ENCODE peak calls at places on chromosome 5, in seven cellular contexts. X, B, K, Z, V, H and F are unnamed samples.

GRCh38 chr5:79378510-79379186 is 135.3 kb downstream of the HOMER1 start:
- DNase-seq in Z (no peak), H (no peak), V (no peak), K (no peak), B (no peak), X (no peak), F (no peak)

GRCh38 chr5:106152569-106152968 is 1518.2 kb downstream of the EFNA5 start:
- DNase-seq in K (no peak), V (no peak), X (no peak), H (no peak), Z (no peak), B (no peak), F (no peak)

GRCh38 chr5:132334812-132335211 is 34.7 kb upstream of the SLC22A5 start:
- DNase-seq in V (no peak), Z (no peak), H (no peak), B (peak), K (no peak), X (no peak), F (peak)

GRCh38 chr5:141330299-141331080 is at the start of gene PCDHGA1:
- DNase-seq in Z (peak), V (no peak), K (no peak), B (peak), H (peak), X (no peak), F (peak)

GRCh38 chr5:90548069-90548593 is 10.5 kb upstream of the ADGRV1 start:
- DNase-seq in B (no peak), H (peak), X (no peak), Z (no peak), K (peak), V (no peak), F (no peak)

GRCh38 chr5:39072915-39073758 is 1.1 kb downstream of the RICTOR start:
- DNase-seq in Z (peak), V (no peak), B (peak), H (peak), X (no peak), K (peak), F (peak)

GRCh38 chr5:79695501-79695900 is 5.9 kb downstream of the CMYA5 start:
- DNase-seq in K (no peak), Z (no peak), X (no peak), H (no peak), V (no peak), B (no peak), F (no peak)

GRCh38 chr5:93189707-93190120 is 391.3 kb downstream of the NR2F1-AS1 start:
- DNase-seq in B (peak), V (peak), H (peak), Z (peak), X (no peak), K (no peak), F (peak)

GRCh38 chr5:115452791-115453190 is 91.8 kb downstream of the FEM1C start:
- DNase-seq in V (no peak), H (no peak), B (no peak), Z (peak), K (no peak), X (no peak), F (peak)

GRCh38 chr5:1110930-1111726 is 735 bp downstream of the SLC12A7 start:
- DNase-seq in V (no peak), B (peak), X (peak), Z (peak), H (no peak), K (peak), F (no peak)

GRCh38 chr5:172170251-172170701 is 17.7 kb downstream of the STK10 start:
- DNase-seq in B (no peak), Z (no peak), V (no peak), X (no peak), K (no peak), H (no peak), F (no peak)

GRCh38 chr5:157115502-157115901 is 6.7 kb upstream of the HAVCR2 start:
- DNase-seq in Z (no peak), X (no peak), V (no peak), K (no peak), B (no peak), H (no peak), F (no peak)

GRCh38 chr5:1782385-1783213 is 17.0 kb downstream of the MRPL36 start:
- DNase-seq in K (no peak), H (no peak), B (no peak), X (no peak), V (no peak), Z (no peak), F (no peak)

GRCh38 chr5:142426129-142426641 is 101.4 kb upstream of the SPRY4 start:
- DNase-seq in V (no peak), B (peak), Z (no peak), K (no peak), X (no peak), H (peak), F (no peak)

GRCh38 chr5:30994170-30994569 is 199.3 kb upstream of the CDH6 start:
- DNase-seq in X (no peak), B (no peak), H (no peak), V (no peak), K (no peak), Z (no peak), F (no peak)

GRCh38 chr5:179763215-179763945 is 30.4 kb upstream of the LTC4S start:
- DNase-seq in X (peak), H (peak), V (peak), Z (peak), K (no peak), B (peak), F (peak)

GRCh38 chr5:66529704-66530103 is 66.5 kb upstream of the MAST4 start:
- DNase-seq in Z (no peak), X (no peak), B (no peak), H (no peak), V (no peak), K (no peak), F (no peak)

GRCh38 chr5:150301170-150301505 is 1.6 kb downstream of the ARSI start:
- DNase-seq in K (no peak), Z (peak), V (no peak), B (peak), H (no peak), X (no peak), F (no peak)

GRCh38 chr5:62296998-62297397 is 9.0 kb upstream of the KIF2A start:
- DNase-seq in K (no peak), V (no peak), H (no peak), Z (no peak), B (no peak), X (no peak), F (no peak)

GRCh38 chr5:72951850-72952468 is 3.9 kb upstream of the FCHO2 start:
- DNase-seq in H (peak), K (no peak), X (no peak), Z (peak), V (no peak), B (peak), F (peak)

GRCh38 chr5:149760700-149761187 is 30.6 kb downstream of the PPARGC1B start:
- DNase-seq in Z (no peak), B (no peak), K (peak), H (no peak), X (no peak), V (no peak), F (no peak)

GRCh38 chr5:38670878-38671277 is 114.4 kb upstream of the LIFR start:
- DNase-seq in V (no peak), Z (peak), H (no peak), B (peak), X (no peak), K (no peak), F (peak)

GRCh38 chr5:139787568-139788293 is 7.9 kb upstream of the PSD2 start:
- DNase-seq in V (peak), B (peak), X (peak), Z (peak), K (peak), H (peak), F (peak)

GRCh38 chr5:121968910-121969607 is 7.3 kb downstream of the SRFBP1 start:
- DNase-seq in Z (peak), H (peak), K (no peak), V (peak), X (no peak), B (peak), F (peak)

GRCh38 chr5:24141046-24141445 is 503.7 kb downstream of the CDH10 start:
- DNase-seq in X (no peak), K (no peak), H (no peak), Z (peak), V (no peak), B (peak), F (no peak)

GRCh38 chr5:157121709-157122108 is 12.9 kb upstream of the HAVCR2 start:
- DNase-seq in V (no peak), B (no peak), K (no peak), H (no peak), Z (no peak), X (no peak), F (no peak)

GRCh38 chr5:76403963-76404693 is 1.0 kb downstream of the IQGAP2 start:
- DNase-seq in Z (no peak), V (no peak), H (no peak), B (no peak), K (no peak), X (no peak), F (peak)

GRCh38 chr5:136814621-136815378 is 449.5 kb upstream of the TRPC7 start:
- DNase-seq in Z (peak), H (no peak), V (no peak), B (no peak), X (no peak), K (no peak), F (peak)

GRCh38 chr5:132496631-132497487 is 6.3 kb upstream of the IRF1 start:
- DNase-seq in Z (peak), K (peak), X (peak), V (peak), H (peak), B (peak), F (peak)

GRCh38 chr5:56751914-56752313 is 63.4 kb upstream of the MAP3K1 start:
- DNase-seq in Z (no peak), K (no peak), B (no peak), X (no peak), H (no peak), V (no peak), F (no peak)

GRCh38 chr5:66440202-66440680 is 156.0 kb upstream of the MAST4 start:
- DNase-seq in X (no peak), V (no peak), B (peak), Z (peak), K (no peak), H (peak), F (peak)

GRCh38 chr5:82808960-82809359 is 268.2 kb downstream of the TMEM167A start:
- DNase-seq in H (peak), X (no peak), B (peak), V (no peak), K (no peak), Z (peak), F (peak)

GRCh38 chr5:128566170-128566569 is 28.1 kb upstream of the FBN2 start:
- DNase-seq in H (no peak), K (no peak), V (no peak), Z (no peak), B (no peak), X (no peak), F (no peak)

GRCh38 chr5:148202531-148203092 is at the start of gene SPINK6:
- DNase-seq in V (no peak), H (no peak), B (no peak), K (no peak), Z (no peak), X (no peak), F (no peak)

GRCh38 chr5:60365001-60365400 is 335.0 kb downstream of the DEPDC1B start:
- DNase-seq in V (no peak), H (no peak), B (no peak), X (no peak), Z (no peak), K (no peak), F (no peak)

GRCh38 chr5:68661237-68661636 is 432.6 kb upstream of the SLC30A5 start:
- DNase-seq in K (no peak), X (no peak), V (no peak), Z (peak), B (peak), H (peak), F (peak)

GRCh38 chr5:138489705-138490104 is 24.4 kb downstream of the EGR1 start:
- DNase-seq in H (no peak), Z (peak), B (no peak), K (no peak), V (no peak), X (peak), F (peak)

GRCh38 chr5:141618030-141618803 is 583 bp downstream of the DIAPH1 start:
- DNase-seq in V (no peak), Z (peak), H (no peak), K (peak), X (peak), B (no peak), F (peak)

GRCh38 chr5:167339205-167339604 is 952.2 kb upstream of the WWC1 start:
- DNase-seq in K (no peak), X (no peak), V (no peak), B (no peak), H (no peak), Z (no peak), F (no peak)

GRCh38 chr5:155728146-155728856 is 598.7 kb upstream of the SGCD start:
- DNase-seq in B (peak), K (peak), V (no peak), Z (peak), H (peak), X (peak), F (peak)
- H3K4me3 ChIP-seq in B (no peak), K (peak), V (no peak), Z (peak), H (no peak), X (peak), F (no peak)

DNA sequence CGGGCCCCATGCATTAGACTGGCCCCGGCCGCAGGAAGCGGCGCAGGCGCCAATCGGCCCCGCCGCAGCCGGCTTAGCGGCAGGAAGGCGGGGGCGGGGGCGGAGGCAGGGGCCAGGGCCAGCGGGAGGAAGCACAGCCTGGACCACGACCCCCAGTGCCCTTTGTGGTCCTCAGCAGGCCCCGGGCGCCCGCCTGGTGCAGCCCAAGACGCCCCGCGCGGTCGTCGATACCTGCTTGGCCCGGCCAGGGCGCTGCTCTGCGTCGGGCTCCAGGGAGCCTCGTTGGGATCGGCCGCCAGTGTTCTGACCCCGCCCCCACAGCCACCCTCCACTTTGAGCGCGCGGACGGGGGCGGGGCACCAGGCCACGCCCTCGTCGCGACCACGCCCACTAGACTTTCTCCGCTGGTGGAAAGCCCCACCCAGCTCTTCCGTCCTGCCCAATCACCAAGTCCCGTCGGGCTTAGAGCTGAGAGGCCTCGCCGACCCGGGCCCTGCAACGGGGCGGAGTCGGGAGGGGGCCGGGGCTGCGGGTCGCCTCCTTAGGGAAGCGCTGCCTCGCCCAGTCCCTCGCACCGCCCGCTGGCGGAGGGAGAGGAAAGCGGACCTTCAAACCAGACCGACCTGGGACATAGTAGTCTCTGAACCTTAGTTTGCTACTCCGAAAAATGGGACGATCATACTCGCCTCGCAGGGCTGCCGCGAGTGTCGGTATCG is at the start of gene PDLIM7:
- DNase-seq in Z (peak), V (peak), X (peak), B (peak), H (peak), K (peak), F (peak)
- H3K4me3 ChIP-seq in Z (peak), V (peak), X (peak), B (peak), H (peak), K (peak), F (peak)

GRCh38 chr5:16508730-16509531 is 43.3 kb upstream of the ZNF622 start:
- DNase-seq in B (no peak), V (no peak), X (no peak), Z (no peak), H (no peak), K (peak), F (no peak)

GRCh38 chr5:16505904-16506303 is 40.3 kb upstream of the ZNF622 start:
- DNase-seq in K (no peak), V (no peak), Z (no peak), H (no peak), X (no peak), B (no peak), F (no peak)

GRCh38 chr5:16505140-16505891 is 39.7 kb upstream of the ZNF622 start:
- DNase-seq in K (no peak), Z (no peak), V (no peak), H (no peak), X (no peak), B (no peak), F (no peak)

GRCh38 chr5:16510123-16510522 is 44.5 kb upstream of the ZNF622 start:
- DNase-seq in V (no peak), H (no peak), Z (no peak), B (no peak), X (no peak), K (no peak), F (no peak)

DNA sequence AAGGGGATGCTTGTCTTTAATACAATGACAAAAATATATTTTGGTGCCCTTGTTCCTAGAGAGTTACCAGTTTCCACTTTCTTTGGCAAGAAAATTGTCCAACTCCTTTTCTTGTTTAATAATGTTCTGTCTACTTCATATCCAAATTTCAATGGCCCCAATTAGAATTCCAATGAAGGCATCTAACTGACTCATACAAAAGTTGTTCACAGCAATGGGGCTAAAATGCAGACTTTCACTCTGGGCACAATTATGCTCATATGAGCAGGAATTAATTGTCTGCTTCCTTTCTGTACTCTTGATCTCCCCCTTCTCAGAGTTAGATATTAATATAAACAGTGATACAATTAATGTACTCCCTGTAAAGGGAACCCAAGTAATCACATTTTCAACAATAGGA is 42.1 kb upstream of the ZNF622 start:
- DNase-seq in V (no peak), Z (no peak), K (no peak), H (no peak), B (no peak), X (no peak), F (no peak)
- H3K4me3 ChIP-seq in V (no peak), Z (peak), K (peak), H (no peak), B (no peak), X (no peak), F (no peak)

DNA sequence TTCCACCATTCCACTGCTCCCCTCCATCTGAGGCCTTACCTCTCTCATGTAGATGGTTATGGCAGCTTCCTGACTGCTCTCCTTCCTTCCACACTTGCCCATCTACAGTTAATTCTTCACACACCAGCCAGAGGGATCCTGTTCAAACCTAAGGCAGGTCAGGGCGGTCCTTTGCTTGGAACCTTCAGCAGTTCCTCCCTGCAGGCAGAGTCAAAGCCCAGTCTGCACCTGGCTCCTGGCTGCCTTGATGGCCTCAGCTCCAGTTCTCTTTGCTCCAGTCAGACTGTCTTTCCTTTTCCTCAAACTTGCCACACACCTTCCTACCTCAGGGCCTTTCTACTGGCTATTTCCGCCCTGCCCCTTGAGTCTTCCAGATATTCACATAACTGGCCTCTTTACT is 30.2 kb upstream of the NR3C1 start:
- DNase-seq in Z (no peak), V (no peak), X (no peak), B (no peak), H (no peak), K (no peak), F (no peak)
- H3K4me3 ChIP-seq in Z (no peak), V (no peak), X (no peak), B (no peak), H (no peak), K (peak), F (no peak)

GRCh38 chr5:170333161-170333909 is 35.8 kb upstream of the LCP2 start:
- DNase-seq in Z (no peak), B (no peak), H (no peak), K (no peak), V (no peak), X (no peak), F (no peak)
- H3K4me3 ChIP-seq in Z (no peak), B (no peak), H (no peak), K (no peak), V (no peak), X (no peak), F (no peak)

GRCh38 chr5:10762178-10762775 is 1.2 kb upstream of the DAP start:
- DNase-seq in K (peak), Z (peak), B (no peak), X (peak), H (no peak), V (no peak), F (no peak)
- H3K4me3 ChIP-seq in K (peak), Z (no peak), B (no peak), X (no peak), H (no peak), V (no peak), F (no peak)

GRCh38 chr5:154356958-154357357 is 88.8 kb upstream of the SAP30L start:
- DNase-seq in X (no peak), V (no peak), B (no peak), Z (no peak), K (no peak), H (no peak), F (no peak)
- H3K4me3 ChIP-seq in X (no peak), V (no peak), B (no peak), Z (no peak), K (no peak), H (no peak), F (no peak)